ENCODE peak calls at places on chromosomes 1 and 21, in six cellular contexts. J is A549, C is sigmoid colon, Z is stomach, W is SK-N-SH, H is esophagus muscularis mucosa. O is an unnamed sample.

GRCh38 chr1:208497866-208498541 is 253.8 kb upstream of the PLXNA2 start:
- DNase-seq in J (no peak), C (no peak), Z (no peak), W (no peak), H (no peak), O (no peak)

GRCh38 chr21:42974832-42975820 is 764 bp downstream of the PKNOX1 start:
- DNase-seq in J (peak), C (peak), Z (peak), W (peak), H (no peak), O (peak)

GRCh38 chr1:205709059-205709398 is 28.7 kb upstream of the SLC45A3 start:
- DNase-seq in J (no peak), C (no peak), Z (no peak), W (no peak), H (no peak), O (no peak)

GRCh38 chr1:209590405-209590804 is 6.9 kb downstream of the CAMK1G start:
- DNase-seq in J (no peak), C (no peak), Z (no peak), W (peak), H (no peak), O (peak)

GRCh38 chr1:6441586-6441985 is 17.0 kb downstream of the ESPN start:
- DNase-seq in J (no peak), C (no peak), Z (no peak), W (no peak), H (no peak), O (no peak)

GRCh38 chr1:204417231-204417997 is 5.8 kb upstream of the PPP1R15B start:
- DNase-seq in J (peak), C (peak), Z (peak), W (peak), H (no peak), O (no peak)

GRCh38 chr1:111736548-111737215 is 2.5 kb downstream of the INKA2 start:
- DNase-seq in J (no peak), C (no peak), Z (no peak), W (no peak), H (no peak), O (peak)

GRCh38 chr1:176669782-176670181 is 206.8 kb downstream of the PAPPA2 start:
- DNase-seq in J (no peak), C (no peak), Z (no peak), W (no peak), H (no peak), O (no peak)

GRCh38 chr1:33339413-33339812 is 18.5 kb upstream of the A3GALT2 start:
- DNase-seq in J (no peak), C (peak), Z (no peak), W (no peak), H (no peak), O (no peak)

GRCh38 chr1:100353073-100353801 is 931 bp downstream of the CDC14A start:
- DNase-seq in J (peak), C (no peak), Z (peak), W (peak), H (no peak), O (no peak)

GRCh38 chr1:2488688-2489087 is 12.6 kb downstream of the PLCH2 start:
- DNase-seq in J (no peak), C (no peak), Z (no peak), W (no peak), H (no peak), O (no peak)

GRCh38 chr1:241323510-241323909 is 33.5 kb downstream of the RGS7 start:
- DNase-seq in J (no peak), C (no peak), Z (peak), W (peak), H (no peak), O (no peak)

GRCh38 chr1:101235696-101236545 is 898 bp upstream of the S1PR1 start:
- DNase-seq in J (no peak), C (peak), Z (peak), W (peak), H (no peak), O (peak)

GRCh38 chr1:24414884-24415333 is 693 bp upstream of the NIPAL3 start:
- DNase-seq in J (peak), C (no peak), Z (no peak), W (no peak), H (no peak), O (no peak)

GRCh38 chr1:172699111-172699510 is 40.2 kb downstream of the FASLG start:
- DNase-seq in J (no peak), C (no peak), Z (no peak), W (no peak), H (no peak), O (no peak)

GRCh38 chr1:38489844-38490270 is 369.7 kb downstream of the RRAGC start:
- DNase-seq in J (peak), C (no peak), Z (no peak), W (peak), H (no peak), O (no peak)

GRCh38 chr1:17957588-17958267 is 149.9 kb upstream of the IGSF21 start:
- DNase-seq in J (no peak), C (no peak), Z (no peak), W (no peak), H (no peak), O (no peak)

GRCh38 chr21:16310191-16310590 is 580.4 kb downstream of the USP25 start:
- DNase-seq in J (no peak), C (no peak), Z (no peak), W (no peak), H (no peak), O (no peak)

GRCh38 chr21:44838951-44839350 is 21.1 kb upstream of the SUMO3 start:
- DNase-seq in J (no peak), C (no peak), Z (no peak), W (no peak), H (no peak), O (no peak)

GRCh38 chr1:174445817-174446216 is 1.9 kb upstream of the GPR52 start:
- DNase-seq in J (no peak), C (no peak), Z (no peak), W (no peak), H (no peak), O (no peak)

GRCh38 chr1:207698822-207699483 is 52.9 kb upstream of the CD46 start:
- DNase-seq in J (no peak), C (no peak), Z (peak), W (peak), H (no peak), O (peak)

GRCh38 chr1:30868833-30869435 is 39.6 kb downstream of the SDC3 start:
- DNase-seq in J (no peak), C (no peak), Z (no peak), W (no peak), H (no peak), O (no peak)

GRCh38 chr1:179807691-179808485 is 64.8 kb downstream of the FAM163A start:
- DNase-seq in J (no peak), C (no peak), Z (no peak), W (no peak), H (no peak), O (no peak)

GRCh38 chr1:171486048-171486519 is 754 bp downstream of the PRRC2C start:
- DNase-seq in J (peak), C (peak), Z (peak), W (no peak), H (no peak), O (no peak)

GRCh38 chr1:204885790-204886189 is 15.1 kb downstream of the NFASC start:
- DNase-seq in J (no peak), C (no peak), Z (no peak), W (no peak), H (no peak), O (no peak)

GRCh38 chr1:25958475-25958874 is 39.4 kb downstream of the PAFAH2 start:
- DNase-seq in J (no peak), C (no peak), Z (no peak), W (no peak), H (no peak), O (no peak)

GRCh38 chr1:11028018-11028417 is 15.6 kb downstream of the TARDBP start:
- DNase-seq in J (no peak), C (no peak), Z (no peak), W (no peak), H (no peak), O (no peak)

GRCh38 chr1:11026052-11026451 is 13.6 kb downstream of the TARDBP start:
- DNase-seq in J (no peak), C (no peak), Z (no peak), W (no peak), H (no peak), O (no peak)

GRCh38 chr1:11026903-11027302 is 14.4 kb downstream of the TARDBP start:
- DNase-seq in J (no peak), C (no peak), Z (no peak), W (no peak), H (no peak), O (no peak)

GRCh38 chr1:11025618-11026017 is 13.2 kb downstream of the TARDBP start:
- DNase-seq in J (no peak), C (no peak), Z (no peak), W (no peak), H (no peak), O (no peak)

DNA sequence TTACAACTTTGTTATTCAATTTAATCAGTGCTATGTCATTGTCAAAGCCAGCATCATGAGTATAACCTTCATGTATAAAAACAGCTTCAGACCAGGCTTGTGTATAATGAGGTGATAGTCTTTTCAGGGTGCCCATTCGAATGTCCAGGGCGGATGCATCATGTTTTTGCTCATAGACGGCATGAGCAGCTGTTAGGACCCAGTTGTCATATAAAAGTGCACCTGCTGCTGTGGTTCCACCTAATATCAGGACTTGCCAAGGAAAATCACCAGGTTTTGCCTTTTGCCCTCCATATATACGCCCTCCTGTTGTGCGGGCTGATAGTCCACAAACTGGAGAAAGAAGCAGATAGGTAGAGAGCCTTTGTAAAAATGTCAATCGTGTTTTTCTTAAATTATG is 14.9 kb downstream of the TARDBP start:
- DNase-seq in J (no peak), C (no peak), Z (no peak), W (no peak), H (no peak), O (no peak)
- TF ChIP-seq EP300 in J (no peak), C (no peak), Z (no peak), W (no peak), H (no peak), O (no peak)

DNA sequence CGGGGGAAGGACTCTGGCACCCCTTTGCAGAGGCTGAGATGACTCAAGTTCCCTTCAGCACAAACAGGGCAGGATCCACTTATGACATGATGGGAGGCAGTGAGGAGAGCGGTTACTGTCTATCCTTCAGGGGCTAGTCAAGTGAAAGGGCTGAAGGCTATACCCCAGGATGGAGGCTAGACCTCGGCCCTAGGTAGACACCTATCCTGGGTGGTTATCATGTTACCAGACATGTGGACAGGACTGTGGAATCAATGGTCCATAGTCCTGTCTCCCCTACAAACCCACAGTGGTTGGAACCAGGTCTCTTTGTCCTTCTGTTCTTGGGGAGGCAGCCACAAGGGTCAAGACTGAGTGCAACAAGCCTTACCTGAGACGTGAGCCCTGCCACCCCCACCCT is 19.8 kb downstream of the DMBX1 start:
- DNase-seq in J (no peak), C (no peak), Z (no peak), W (no peak), H (no peak), O (no peak)
- TF ChIP-seq EP300 in J (no peak), C (no peak), Z (no peak), W (no peak), H (no peak), O (no peak)

GRCh38 chr21:41107602-41108001 is 60.4 kb upstream of the BACE2 start:
- DNase-seq in J (no peak), C (no peak), Z (no peak), W (no peak), H (no peak), O (no peak)

GRCh38 chr21:41111681-41112080 is 56.3 kb upstream of the BACE2 start:
- DNase-seq in J (no peak), C (no peak), Z (no peak), W (no peak), H (no peak), O (no peak)

GRCh38 chr21:41112740-41113692 is 54.9 kb upstream of the BACE2 start:
- DNase-seq in J (no peak), C (no peak), Z (no peak), W (peak), H (no peak), O (no peak)

GRCh38 chr21:41110664-41111063 is 57.3 kb upstream of the BACE2 start:
- DNase-seq in J (no peak), C (no peak), Z (no peak), W (no peak), H (no peak), O (no peak)

GRCh38 chr21:41109174-41109573 is 58.8 kb upstream of the BACE2 start:
- DNase-seq in J (no peak), C (no peak), Z (no peak), W (no peak), H (no peak), O (no peak)
- TF ChIP-seq EP300 in J (no peak), C (no peak), Z (no peak), W (no peak), H (no peak), O (no peak)

GRCh38 chr1:192516776-192517297 is 58.7 kb upstream of the RGS1 start:
- DNase-seq in J (no peak), C (no peak), Z (no peak), W (no peak), H (no peak), O (no peak)
- TF ChIP-seq EP300 in J (no peak), C (no peak), Z (no peak), W (no peak), H (no peak), O (peak)

GRCh38 chr1:216630532-216630931 is 92.7 kb downstream of the ESRRG start:
- DNase-seq in J (no peak), C (no peak), Z (no peak), W (no peak), H (no peak), O (no peak)
- TF ChIP-seq EP300 in J (no peak), C (no peak), Z (no peak), W (no peak), H (no peak), O (no peak)

DNA sequence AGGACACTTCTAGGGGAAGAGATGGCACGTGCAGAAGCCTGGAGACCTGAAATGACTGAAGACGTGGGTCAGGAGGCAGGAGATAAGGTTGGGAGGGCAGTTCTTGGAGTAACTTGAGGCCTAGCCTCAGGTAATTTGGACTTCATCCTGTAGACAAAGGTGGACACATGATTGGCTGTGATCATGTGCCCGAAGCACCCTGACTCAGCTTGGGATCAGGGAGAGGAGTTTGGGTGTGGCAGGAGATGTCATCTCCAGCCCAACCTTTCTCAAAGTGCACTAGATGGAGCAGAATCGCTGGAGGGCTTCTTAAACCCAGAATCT is 1.5 kb downstream of the SLC66A1 start:
- DNase-seq in J (no peak), C (no peak), Z (no peak), W (no peak), H (no peak), O (no peak)
- TF ChIP-seq EP300 in J (no peak), C (no peak), Z (no peak), W (no peak), H (no peak), O (no peak)

GRCh38 chr1:66334311-66334710 is 199.6 kb upstream of the SGIP1 start:
- DNase-seq in J (no peak), C (no peak), Z (no peak), W (no peak), H (no peak), O (no peak)

GRCh38 chr1:66335125-66335524 is 198.8 kb upstream of the SGIP1 start:
- DNase-seq in J (no peak), C (no peak), Z (no peak), W (no peak), H (no peak), O (no peak)

GRCh38 chr1:66336641-66336991 is 197.3 kb upstream of the SGIP1 start:
- DNase-seq in J (no peak), C (no peak), Z (no peak), W (no peak), H (no peak), O (no peak)

GRCh38 chr1:66337249-66337648 is 196.7 kb upstream of the SGIP1 start:
- DNase-seq in J (no peak), C (no peak), Z (no peak), W (no peak), H (no peak), O (no peak)

DNA sequence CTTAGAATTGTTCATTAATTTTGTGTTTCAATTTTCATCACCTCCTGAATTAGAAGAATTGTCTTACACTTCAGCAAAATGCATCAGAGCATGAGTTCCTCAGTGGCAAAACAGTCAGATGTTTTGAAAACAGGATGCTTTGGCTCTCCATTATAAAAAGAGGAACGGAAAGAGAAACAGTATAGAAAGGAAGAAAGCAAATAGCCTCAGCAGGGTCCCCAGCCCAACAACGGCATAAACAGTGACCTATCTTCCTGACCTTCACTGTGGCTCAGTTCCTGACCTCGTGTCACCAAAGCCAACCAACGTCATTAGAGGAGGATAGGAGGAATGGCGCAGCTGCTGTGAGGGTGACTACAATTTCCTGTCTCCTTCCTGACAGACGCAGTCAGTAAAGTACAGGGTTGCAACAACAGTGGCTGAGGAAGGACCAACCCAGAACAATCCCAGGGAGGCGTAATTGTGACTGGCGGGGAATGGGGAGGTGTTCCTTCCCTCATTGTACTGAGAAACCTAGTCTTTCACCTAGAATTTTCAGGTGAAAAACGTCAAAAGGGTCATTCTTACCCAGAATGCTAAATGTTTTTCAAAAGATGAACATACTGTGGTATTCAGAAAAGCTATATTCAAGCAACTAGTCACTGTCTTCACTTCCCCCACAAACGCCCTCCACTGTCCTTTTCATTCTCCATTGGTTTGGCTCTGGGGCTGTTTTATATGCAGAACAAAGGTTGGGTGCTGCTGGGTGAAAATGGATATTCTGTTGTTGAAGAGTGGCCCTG is 197.9 kb upstream of the SGIP1 start:
- DNase-seq in J (no peak), C (peak), Z (peak), W (no peak), H (peak), O (no peak)
- TF ChIP-seq EP300 in J (no peak), C (no peak), Z (peak), W (no peak), H (no peak), O (no peak)

GRCh38 chr1:219876798-219877209 is 51.6 kb downstream of the SLC30A10 start:
- DNase-seq in J (no peak), C (no peak), Z (no peak), W (no peak), H (no peak), O (no peak)
- TF ChIP-seq EP300 in J (no peak), C (no peak), Z (no peak), W (no peak), H (no peak), O (no peak)

DNA sequence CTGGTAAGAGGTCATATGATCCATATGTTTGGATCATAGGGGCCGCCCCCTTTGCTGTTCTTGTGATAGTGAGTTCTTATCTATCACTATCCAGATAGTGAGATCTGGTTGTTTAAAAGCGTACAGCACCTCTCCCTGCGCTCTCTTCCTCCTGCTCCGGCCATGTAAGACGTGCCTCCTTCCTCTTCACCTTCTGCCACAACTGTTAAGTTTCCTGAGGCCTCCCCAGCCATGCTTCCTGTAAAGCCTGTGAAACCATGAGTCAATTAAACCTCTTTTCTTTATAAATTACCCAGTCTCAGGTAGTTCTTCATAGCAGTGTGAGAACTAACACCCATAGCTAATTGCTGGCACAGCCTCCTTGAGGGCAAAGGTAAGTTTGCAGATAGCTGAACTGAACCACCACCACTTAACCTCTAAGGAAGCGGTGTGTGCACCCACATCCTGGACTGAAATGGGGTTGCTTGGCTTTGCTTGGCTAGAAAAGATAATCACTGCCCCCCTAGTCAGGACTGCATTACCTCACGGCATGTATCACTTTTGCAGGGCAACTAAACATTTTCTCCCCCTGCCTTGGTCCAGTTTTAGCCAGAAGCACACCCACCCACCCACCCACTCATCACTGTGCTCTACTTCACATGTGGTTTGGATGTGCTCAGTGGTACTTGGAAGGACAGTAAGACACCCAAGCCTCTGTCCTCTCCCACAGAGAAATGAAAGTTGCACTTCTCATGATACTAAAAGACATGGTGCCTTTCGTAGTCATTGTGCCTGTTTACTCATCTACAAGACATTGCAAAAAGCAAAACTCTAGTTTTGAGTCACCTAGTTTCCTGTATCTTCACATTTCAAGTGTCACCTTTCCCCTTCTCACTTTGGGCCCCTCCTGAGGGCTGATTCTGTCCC is 23.1 kb upstream of the PTAFR start:
- DNase-seq in J (no peak), C (no peak), Z (peak), W (no peak), H (no peak), O (no peak)
- TF ChIP-seq EP300 in J (no peak), C (no peak), Z (no peak), W (no peak), H (no peak), O (no peak)

GRCh38 chr1:60694980-60695379 is 387.4 kb upstream of the NFIA start:
- DNase-seq in J (no peak), C (no peak), Z (no peak), W (no peak), H (no peak), O (no peak)
- TF ChIP-seq EP300 in J (no peak), C (no peak), Z (no peak), W (no peak), H (no peak), O (no peak)

O was measured in ovary.